ENCODE peak calls at places on chromosomes 3 and 15, in seven cellular contexts. G is effector memory CD8-positive, alpha-beta T cell; T is left cardiac atrium; C is memory B cell; L is HepG2; U is activated CD8-positive, alpha-beta T cell treated with anti-CD3 and anti-CD28 coated beads, Interleukin-2, amount 10 ng/mL, durations not matched to agents 7 days and 5 days; B is Right ventricle myocardium superior. D is an unnamed sample.

GRCh38 chr3:151328298-151329036 is 882 bp downstream of the P2RY13 start:
- ATAC-seq in B (peak), U (peak), G (peak), C (peak), L (no peak), T (peak), D (peak)

GRCh38 chr3:87161486-87161885 is 65.6 kb upstream of the CHMP2B start:
- ATAC-seq in C (no peak), T (no peak), G (no peak), L (no peak), U (no peak), B (no peak), D (no peak)

GRCh38 chr3:197899833-197900478 is 50.0 kb upstream of the RPL35A start:
- ATAC-seq in T (peak), B (no peak), L (peak), C (no peak), G (no peak), U (no peak), D (peak)

GRCh38 chr3:112304611-112305010 is 10.6 kb upstream of the SLC9C1 start:
- ATAC-seq in B (no peak), T (no peak), L (no peak), U (no peak), C (no peak), G (no peak), D (no peak)

GRCh38 chr15:42156266-42156922 is at the start of gene PLA2G4F:
- ATAC-seq in T (no peak), C (no peak), B (peak), G (no peak), L (peak), U (no peak), D (peak)

GRCh38 chr3:198071602-198072285 is 111.7 kb downstream of the LMLN start:
- ATAC-seq in L (peak), B (no peak), G (peak), T (peak), U (peak), C (peak), D (peak)

GRCh38 chr15:57333487-57333886 is 42.8 kb upstream of the CGNL1 start:
- ATAC-seq in T (no peak), C (no peak), U (no peak), B (no peak), L (no peak), G (no peak), D (no peak)

GRCh38 chr3:173513123-173513522 is 115.6 kb downstream of the NLGN1 start:
- ATAC-seq in C (no peak), G (no peak), T (no peak), B (no peak), U (no peak), L (no peak), D (peak)

GRCh38 chr3:9229325-9229724 is 20.1 kb downstream of the SRGAP3 start:
- ATAC-seq in B (peak), T (no peak), G (no peak), L (no peak), C (no peak), U (no peak), D (no peak)

GRCh38 chr15:56869573-56869972 is 48.9 kb upstream of the TCF12 start:
- ATAC-seq in C (no peak), G (no peak), B (no peak), T (no peak), L (no peak), U (no peak), D (no peak)

GRCh38 chr3:52838561-52839267 is 3.9 kb upstream of the MUSTN1 start:
- ATAC-seq in L (no peak), B (no peak), T (no peak), U (peak), C (no peak), G (peak), D (no peak)

GRCh38 chr3:168998792-168999191 is 664.7 kb downstream of the MECOM start:
- ATAC-seq in L (no peak), G (no peak), B (no peak), C (no peak), U (no peak), T (no peak), D (no peak)

GRCh38 chr15:33988384-33988783 is 20.1 kb downstream of the CHRM5 start:
- ATAC-seq in T (no peak), C (no peak), U (no peak), B (no peak), G (no peak), L (peak), D (no peak)

GRCh38 chr15:77557178-77557960 is 75.3 kb downstream of the LINGO1 start:
- ATAC-seq in C (no peak), U (no peak), T (peak), B (peak), G (no peak), L (no peak), D (no peak)

GRCh38 chr3:125045965-125046364 is 9.8 kb downstream of the HEG1 start:
- ATAC-seq in T (no peak), U (no peak), C (no peak), G (no peak), L (no peak), B (no peak), D (no peak)

GRCh38 chr3:56970401-56971002 is 90.0 kb upstream of the SPATA12 start:
- ATAC-seq in T (peak), C (peak), B (peak), U (no peak), G (no peak), L (no peak), D (no peak)

GRCh38 chr3:87186631-87187159 is 40.4 kb upstream of the CHMP2B start:
- ATAC-seq in G (no peak), B (no peak), U (no peak), T (no peak), C (no peak), L (no peak), D (no peak)

GRCh38 chr3:181847276-181847675 is 135.6 kb downstream of the SOX2 start:
- ATAC-seq in U (no peak), B (no peak), C (no peak), T (no peak), L (no peak), G (no peak), D (peak)

GRCh38 chr15:67063689-67064606 is 1.5 kb upstream of the SMAD3 start:
- ATAC-seq in G (no peak), L (peak), B (no peak), T (peak), C (peak), U (no peak), D (no peak)

GRCh38 chr15:70411464-70411863 is 313.7 kb upstream of the TLE3 start:
- ATAC-seq in G (no peak), L (no peak), B (no peak), T (no peak), U (no peak), C (no peak), D (no peak)

GRCh38 chr3:8931342-8931741 is 31.9 kb downstream of the RAD18 start:
- ATAC-seq in B (no peak), T (no peak), U (no peak), L (no peak), G (no peak), C (no peak), D (no peak)

GRCh38 chr15:96414875-96415274 is 84.4 kb downstream of the NR2F2 start:
- ATAC-seq in U (no peak), B (no peak), L (no peak), G (no peak), T (no peak), C (no peak), D (no peak)

GRCh38 chr3:120622457-120622856 is 26.3 kb downstream of the NDUFB4 start:
- ATAC-seq in T (no peak), B (no peak), U (no peak), L (no peak), G (no peak), C (no peak), D (no peak)

GRCh38 chr3:152050782-152051405 is 177.5 kb downstream of the SUCNR1 start:
- ATAC-seq in T (no peak), G (no peak), B (no peak), U (no peak), L (no peak), C (no peak), D (no peak)